ENCODE peak calls at places on chromosomes 3 and 15, in ten cellular contexts. H is B cell; K is RWPE1; U is activated T-cell treated with anti-CD3 and anti-CD28 coated beads for 24 hours; C is activated CD4-positive, CD25-positive, alpha-beta regulatory T cell; P is heart left ventricle; B is HEK293T; A is stimulated activated CD8-positive, alpha-beta memory T cell treated with anti-CD3 and anti-CD28 coated beads, Interleukin-4, amount 100 ng/mL, for 48 hours; R is Caki2; Y is foreskin fibroblast. Q is an unnamed sample.

GRCh38 chr3:13189639-13190375 is 116.6 kb upstream of the IQSEC1 start:
- DNase-seq in P (no peak), K (peak; percentile 13), R (no peak), C (no peak), H (no peak), B (no peak), U (no peak), Y (peak; percentile 23), A (no peak), Q (no peak)

GRCh38 chr15:99328673-99329072 is 77.4 kb downstream of the LRRC28 start:
- DNase-seq in U (no peak), K (no peak), B (no peak), C (no peak), R (no peak), P (no peak), H (no peak), A (no peak), Y (no peak), Q (no peak)

GRCh38 chr3:179450901-179451334 is 352 bp downstream of the GNB4 start:
- DNase-seq in C (no peak), H (no peak), Y (peak; percentile 67), A (peak; percentile 27), K (peak; percentile 32), R (no peak), U (no peak), B (peak; percentile 9), P (no peak), Q (no peak)

GRCh38 chr3:131485116-131485515 is 17.7 kb downstream of the MRPL3 start:
- DNase-seq in C (no peak), R (no peak), U (no peak), K (no peak), Y (no peak), B (no peak), P (no peak), H (no peak), A (no peak), Q (no peak)

GRCh38 chr3:170424879-170425278 is 6.2 kb downstream of the CLDN11 start:
- DNase-seq in A (no peak), H (no peak), K (no peak), B (no peak), R (no peak), P (no peak), C (no peak), Y (no peak), U (no peak), Q (no peak)

GRCh38 chr15:69117431-69117841 is 43.0 kb upstream of the GLCE start:
- DNase-seq in P (no peak), U (no peak), H (no peak), K (peak; percentile 38), Y (no peak), B (no peak), R (no peak), A (no peak), C (no peak), Q (no peak)

GRCh38 chr3:14124223-14124614 is 451 bp downstream of the CHCHD4 start:
- DNase-seq in U (peak; percentile 67), B (peak; percentile 44), R (no peak), C (no peak), P (peak; percentile 77), A (peak; percentile 72), K (peak; percentile 46), H (peak; percentile 67), Y (peak; percentile 82), Q (no peak)

GRCh38 chr3:46981932-46982471 is 2.5 kb downstream of the NBEAL2 start:
- DNase-seq in U (no peak), Y (no peak), K (peak; percentile 19), H (no peak), P (peak; percentile 61), A (no peak), R (no peak), B (no peak), C (no peak), Q (no peak)

GRCh38 chr15:52733078-52733477 is 53.9 kb upstream of the ATOSA start:
- DNase-seq in K (no peak), H (no peak), U (no peak), B (no peak), A (no peak), C (no peak), R (no peak), P (no peak), Y (peak; percentile 80), Q (no peak)

GRCh38 chr15:58694641-58695398 is 54.7 kb downstream of the ADAM10 start:
- DNase-seq in C (no peak), B (no peak), K (no peak), U (no peak), A (no peak), Y (no peak), P (no peak), R (no peak), H (no peak), Q (no peak)

GRCh38 chr3:152296990-152297389 is 28.3 kb downstream of the MBNL1 start:
- DNase-seq in R (no peak), Y (no peak), A (no peak), B (no peak), K (no peak), C (no peak), P (no peak), H (no peak), U (no peak), Q (no peak)

GRCh38 chr3:196207159-196207832 is 3.9 kb downstream of the ZDHHC19 start:
- DNase-seq in H (no peak), P (no peak), C (peak; percentile 45), Y (no peak), A (peak; percentile 39), U (no peak), R (peak; percentile 19), K (no peak), B (no peak), Q (no peak)

GRCh38 chr3:157527471-157527881 is 24.3 kb upstream of the VEPH1 start:
- DNase-seq in U (no peak), P (no peak), A (no peak), B (no peak), R (no peak), C (no peak), Y (peak; percentile 62), H (no peak), K (no peak), Q (no peak)

GRCh38 chr3:62220616-62221015 is 152.7 kb downstream of the FEZF2 start:
- DNase-seq in Y (no peak), C (no peak), P (no peak), A (no peak), H (no peak), B (no peak), U (no peak), R (no peak), K (no peak), Q (no peak)

GRCh38 chr3:47850062-47850802 is 47.3 kb downstream of the DHX30 start:
- DNase-seq in K (no peak), U (no peak), B (no peak), A (no peak), P (no peak), Y (peak; percentile 72), C (no peak), H (no peak), R (peak; percentile 20), Q (no peak)

GRCh38 chr3:41846850-41847249 is 115.1 kb downstream of the ULK4 start:
- DNase-seq in U (no peak), P (no peak), H (no peak), K (no peak), Y (no peak), C (no peak), A (no peak), B (no peak), R (no peak), Q (no peak)

GRCh38 chr3:86792316-86792715 is 198.6 kb downstream of the VGLL3 start:
- DNase-seq in R (no peak), P (no peak), U (no peak), K (no peak), B (no peak), H (no peak), Y (peak; percentile 59), A (no peak), C (no peak), Q (no peak)

GRCh38 chr15:49372366-49372765 is 50.7 kb upstream of the FGF7 start:
- DNase-seq in P (no peak), H (no peak), B (no peak), R (no peak), C (no peak), A (no peak), K (no peak), Y (no peak), U (no peak), Q (no peak)

GRCh38 chr3:39338201-39338600 is 8.7 kb downstream of the CCR8 start:
- DNase-seq in U (no peak), K (no peak), H (no peak), B (no peak), C (no peak), P (no peak), A (no peak), Y (no peak), R (no peak), Q (no peak)

GRCh38 chr3:157354722-157355121 is 81.9 kb upstream of the PTX3 start:
- DNase-seq in H (no peak), B (peak; percentile 32), K (no peak), P (no peak), C (no peak), Y (peak; percentile 66), A (no peak), R (peak; percentile 19), U (no peak), Q (no peak)

GRCh38 chr3:127035672-127036071 is 52.8 kb downstream of the PLXNA1 start:
- DNase-seq in H (no peak), P (no peak), U (no peak), C (no peak), A (no peak), B (no peak), K (peak; percentile 93), Y (peak; percentile 90), R (peak; percentile 79), Q (peak; percentile 67)

GRCh38 chr15:31374489-31374888 is 47.9 kb downstream of the KLF13 start:
- DNase-seq in K (no peak), H (no peak), A (no peak), B (no peak), Y (no peak), C (no peak), U (no peak), R (no peak), P (no peak), Q (no peak)

GRCh38 chr3:25592510-25592968 is 72.2 kb downstream of the TOP2B start:
- DNase-seq in K (peak; percentile 20), C (no peak), U (no peak), A (no peak), H (no peak), Y (peak; percentile 74), P (peak; percentile 48), B (peak; percentile 22), R (peak; percentile 68), Q (no peak)

GRCh38 chr3:187783098-187783497 is 37.8 kb upstream of the BCL6 start:
- DNase-seq in H (no peak), B (no peak), U (no peak), K (peak; percentile 60), A (no peak), C (no peak), P (peak; percentile 52), Y (peak; percentile 87), R (no peak), Q (no peak)

GRCh38 chr3:190053919-190054672 is 66.6 kb downstream of the P3H2 start:
- DNase-seq in U (no peak), A (no peak), R (peak; percentile 90), K (peak; percentile 44), C (no peak), P (no peak), B (no peak), Y (peak; percentile 80), H (no peak), Q (no peak)

GRCh38 chr3:46921041-46921440 is 43.5 kb downstream of the PTH1R start:
- DNase-seq in R (no peak), A (no peak), Y (no peak), K (no peak), U (no peak), C (no peak), H (peak; percentile 21), B (no peak), P (no peak), Q (no peak)

GRCh38 chr15:85625431-85625830 is 169.3 kb downstream of the KLHL25 start:
- DNase-seq in U (no peak), A (no peak), H (no peak), B (no peak), P (no peak), Y (no peak), R (no peak), C (no peak), K (no peak), Q (no peak)